ENCODE peak calls at places on chromosomes 7 and 10, in nine cellular contexts. One of them, this sample, is unnamed.
A peak's percentile ranks its signal among the peaks of the same experiment; 100 is the strongest.

GRCh38 chr7:25795824-25796235 is 356.2 kb upstream of the NFE2L3 start:
- DNase-seq in upper lobe of left lung: no peak
- DNase-seq in Peyer's patch: no peak
- DNase-seq in thoracic aorta: no peak
- DNase-seq in AG04450: no peak
- DNase-seq in CD8-positive, alpha-beta T cell: no peak
- DNase-seq in neural progenitor cell: no peak
- DNase-seq in heart right ventricle: no peak
- DNase-seq in CD4-positive, alpha-beta T cell: no peak
- DNase-seq in this sample: no peak

GRCh38 chr10:79246606-79247275 is 100.5 kb upstream of the PPIF start:
- DNase-seq in thoracic aorta: no peak
- DNase-seq in CD8-positive, alpha-beta T cell: no peak
- DNase-seq in upper lobe of left lung: peak; percentile 53
- DNase-seq in CD4-positive, alpha-beta T cell: no peak
- DNase-seq in heart right ventricle: peak; percentile 82
- DNase-seq in neural progenitor cell: no peak
- DNase-seq in Peyer's patch: peak; percentile 64
- DNase-seq in AG04450: no peak
- DNase-seq in this sample: no peak

GRCh38 chr10:33129181-33129928 is 171.3 kb upstream of the ITGB1 start:
- DNase-seq in heart right ventricle: peak; percentile 55
- DNase-seq in upper lobe of left lung: no peak
- DNase-seq in CD4-positive, alpha-beta T cell: no peak
- DNase-seq in thoracic aorta: no peak
- DNase-seq in Peyer's patch: no peak
- DNase-seq in AG04450: peak; percentile 78
- DNase-seq in CD8-positive, alpha-beta T cell: no peak
- DNase-seq in neural progenitor cell: no peak
- DNase-seq in this sample: peak; percentile 64

GRCh38 chr7:77657427-77658331 is 38.6 kb upstream of the RSBN1L start:
- DNase-seq in CD4-positive, alpha-beta T cell: no peak
- DNase-seq in heart right ventricle: no peak
- DNase-seq in AG04450: no peak
- DNase-seq in upper lobe of left lung: peak; percentile 28
- DNase-seq in Peyer's patch: peak; percentile 38
- DNase-seq in CD8-positive, alpha-beta T cell: no peak
- DNase-seq in thoracic aorta: no peak
- DNase-seq in neural progenitor cell: peak; percentile 37
- DNase-seq in this sample: peak; percentile 39

GRCh38 chr7:155921086-155921803 is 109.0 kb upstream of the SHH start:
- DNase-seq in Peyer's patch: no peak
- DNase-seq in thoracic aorta: no peak
- DNase-seq in AG04450: no peak
- DNase-seq in upper lobe of left lung: peak; percentile 19
- DNase-seq in heart right ventricle: no peak
- DNase-seq in CD4-positive, alpha-beta T cell: no peak
- DNase-seq in neural progenitor cell: no peak
- DNase-seq in CD8-positive, alpha-beta T cell: no peak
- DNase-seq in this sample: no peak

GRCh38 chr10:71316786-71317160 is 2.3 kb upstream of the SLC29A3 start:
- DNase-seq in AG04450: no peak
- DNase-seq in neural progenitor cell: peak; percentile 22
- DNase-seq in Peyer's patch: no peak
- DNase-seq in CD4-positive, alpha-beta T cell: no peak
- DNase-seq in upper lobe of left lung: no peak
- DNase-seq in heart right ventricle: no peak
- DNase-seq in CD8-positive, alpha-beta T cell: no peak
- DNase-seq in thoracic aorta: no peak
- DNase-seq in this sample: no peak

GRCh38 chr7:95901006-95901405 is 128.7 kb downstream of the DYNC1I1 start:
- DNase-seq in heart right ventricle: no peak
- DNase-seq in upper lobe of left lung: no peak
- DNase-seq in neural progenitor cell: no peak
- DNase-seq in AG04450: no peak
- DNase-seq in Peyer's patch: no peak
- DNase-seq in CD4-positive, alpha-beta T cell: no peak
- DNase-seq in CD8-positive, alpha-beta T cell: no peak
- DNase-seq in thoracic aorta: no peak
- DNase-seq in this sample: no peak

GRCh38 chr10:46052791-46053375 is 6.8 kb upstream of the MSMB start:
- DNase-seq in Peyer's patch: no peak
- DNase-seq in upper lobe of left lung: no peak
- DNase-seq in AG04450: no peak
- DNase-seq in heart right ventricle: no peak
- DNase-seq in CD8-positive, alpha-beta T cell: no peak
- DNase-seq in CD4-positive, alpha-beta T cell: no peak
- DNase-seq in thoracic aorta: no peak
- DNase-seq in neural progenitor cell: peak; percentile 9
- DNase-seq in this sample: no peak

GRCh38 chr10:10326119-10326518 is 691.6 kb upstream of the CELF2 start:
- DNase-seq in Peyer's patch: no peak
- DNase-seq in AG04450: no peak
- DNase-seq in heart right ventricle: no peak
- DNase-seq in CD4-positive, alpha-beta T cell: no peak
- DNase-seq in upper lobe of left lung: no peak
- DNase-seq in neural progenitor cell: no peak
- DNase-seq in thoracic aorta: no peak
- DNase-seq in CD8-positive, alpha-beta T cell: no peak
- DNase-seq in this sample: no peak

GRCh38 chr7:95509199-95509598 is 23.5 kb downstream of the ASB4 start:
- DNase-seq in thoracic aorta: no peak
- DNase-seq in CD4-positive, alpha-beta T cell: no peak
- DNase-seq in upper lobe of left lung: no peak
- DNase-seq in heart right ventricle: no peak
- DNase-seq in AG04450: no peak
- DNase-seq in Peyer's patch: no peak
- DNase-seq in neural progenitor cell: peak; percentile 97
- DNase-seq in CD8-positive, alpha-beta T cell: no peak
- DNase-seq in this sample: peak; percentile 7

GRCh38 chr7:118877187-118877586 is 652.7 kb downstream of the ANKRD7 start:
- DNase-seq in neural progenitor cell: no peak
- DNase-seq in Peyer's patch: no peak
- DNase-seq in CD8-positive, alpha-beta T cell: no peak
- DNase-seq in upper lobe of left lung: no peak
- DNase-seq in heart right ventricle: no peak
- DNase-seq in CD4-positive, alpha-beta T cell: no peak
- DNase-seq in AG04450: no peak
- DNase-seq in thoracic aorta: no peak
- DNase-seq in this sample: no peak

GRCh38 chr10:112716924-112717348 is 233.1 kb upstream of the TCF7L2 start:
- DNase-seq in CD8-positive, alpha-beta T cell: no peak
- DNase-seq in thoracic aorta: no peak
- DNase-seq in upper lobe of left lung: no peak
- DNase-seq in CD4-positive, alpha-beta T cell: no peak
- DNase-seq in AG04450: no peak
- DNase-seq in Peyer's patch: peak; percentile 58
- DNase-seq in neural progenitor cell: no peak
- DNase-seq in heart right ventricle: no peak
- DNase-seq in this sample: no peak

GRCh38 chr7:123244768-123245167 is 45.0 kb upstream of the SLC13A1 start:
- DNase-seq in AG04450: no peak
- DNase-seq in thoracic aorta: no peak
- DNase-seq in heart right ventricle: no peak
- DNase-seq in upper lobe of left lung: no peak
- DNase-seq in Peyer's patch: no peak
- DNase-seq in CD8-positive, alpha-beta T cell: no peak
- DNase-seq in CD4-positive, alpha-beta T cell: no peak
- DNase-seq in neural progenitor cell: no peak
- DNase-seq in this sample: no peak

GRCh38 chr7:152849128-152849527 is 89.6 kb downstream of the ACTR3B start:
- DNase-seq in neural progenitor cell: no peak
- DNase-seq in Peyer's patch: no peak
- DNase-seq in thoracic aorta: no peak
- DNase-seq in CD4-positive, alpha-beta T cell: no peak
- DNase-seq in heart right ventricle: no peak
- DNase-seq in upper lobe of left lung: no peak
- DNase-seq in AG04450: no peak
- DNase-seq in CD8-positive, alpha-beta T cell: no peak
- DNase-seq in this sample: no peak

GRCh38 chr10:124079864-124080263 is 13.5 kb downstream of the CHST15 start:
- DNase-seq in Peyer's patch: peak; percentile 60
- DNase-seq in thoracic aorta: no peak
- DNase-seq in neural progenitor cell: no peak
- DNase-seq in CD8-positive, alpha-beta T cell: no peak
- DNase-seq in AG04450: no peak
- DNase-seq in heart right ventricle: no peak
- DNase-seq in upper lobe of left lung: no peak
- DNase-seq in CD4-positive, alpha-beta T cell: no peak
- DNase-seq in this sample: no peak

GRCh38 chr10:124082555-124082954 is 10.8 kb downstream of the CHST15 start:
- DNase-seq in CD8-positive, alpha-beta T cell: no peak
- DNase-seq in neural progenitor cell: no peak
- DNase-seq in CD4-positive, alpha-beta T cell: no peak
- DNase-seq in heart right ventricle: no peak
- DNase-seq in upper lobe of left lung: no peak
- DNase-seq in AG04450: no peak
- DNase-seq in thoracic aorta: no peak
- DNase-seq in Peyer's patch: no peak
- DNase-seq in this sample: no peak

GRCh38 chr10:124083047-124083739 is 10.2 kb downstream of the CHST15 start:
- DNase-seq in CD4-positive, alpha-beta T cell: no peak
- DNase-seq in Peyer's patch: no peak
- DNase-seq in upper lobe of left lung: no peak
- DNase-seq in heart right ventricle: no peak
- DNase-seq in CD8-positive, alpha-beta T cell: no peak
- DNase-seq in thoracic aorta: no peak
- DNase-seq in neural progenitor cell: no peak
- DNase-seq in AG04450: no peak
- DNase-seq in this sample: no peak

GRCh38 chr10:124083740-124084397 is 9.5 kb downstream of the CHST15 start:
- DNase-seq in CD8-positive, alpha-beta T cell: no peak
- DNase-seq in heart right ventricle: no peak
- DNase-seq in Peyer's patch: no peak
- DNase-seq in neural progenitor cell: no peak
- DNase-seq in upper lobe of left lung: peak; percentile 38
- DNase-seq in thoracic aorta: no peak
- DNase-seq in AG04450: no peak
- DNase-seq in CD4-positive, alpha-beta T cell: no peak
- DNase-seq in this sample: no peak

GRCh38 chr10:124081547-124082140 is 11.8 kb downstream of the CHST15 start:
- DNase-seq in CD4-positive, alpha-beta T cell: no peak
- DNase-seq in upper lobe of left lung: no peak
- DNase-seq in heart right ventricle: no peak
- DNase-seq in neural progenitor cell: no peak
- DNase-seq in CD8-positive, alpha-beta T cell: no peak
- DNase-seq in thoracic aorta: no peak
- DNase-seq in Peyer's patch: no peak
- DNase-seq in AG04450: no peak
- DNase-seq in this sample: no peak
- H3K27ac ChIP-seq in CD4-positive, alpha-beta T cell: no peak overlapping the region
- H3K27ac ChIP-seq in upper lobe of left lung: no peak overlapping the region
- H3K27ac ChIP-seq in heart right ventricle: no peak overlapping the region
- H3K27ac ChIP-seq in neural progenitor cell: no peak overlapping the region
- H3K27ac ChIP-seq in CD8-positive, alpha-beta T cell: no peak overlapping the region
- H3K27ac ChIP-seq in thoracic aorta: no peak overlapping the region
- H3K27ac ChIP-seq in Peyer's patch: no peak overlapping the region
- H3K27ac ChIP-seq in AG04450: no peak overlapping the region
- H3K27ac ChIP-seq in this sample: no peak overlapping the region

GRCh38 chr7:132248841-132249590 is 327.3 kb downstream of the PLXNA4 start:
- DNase-seq in CD8-positive, alpha-beta T cell: no peak
- DNase-seq in thoracic aorta: no peak
- DNase-seq in neural progenitor cell: no peak
- DNase-seq in Peyer's patch: no peak
- DNase-seq in heart right ventricle: no peak
- DNase-seq in AG04450: no peak
- DNase-seq in CD4-positive, alpha-beta T cell: no peak
- DNase-seq in upper lobe of left lung: no peak
- DNase-seq in this sample: no peak

GRCh38 chr7:132251327-132251659 is 325.0 kb downstream of the PLXNA4 start:
- DNase-seq in AG04450: no peak
- DNase-seq in thoracic aorta: peak; percentile 51
- DNase-seq in heart right ventricle: peak; percentile 63
- DNase-seq in upper lobe of left lung: peak; percentile 93
- DNase-seq in CD4-positive, alpha-beta T cell: no peak
- DNase-seq in CD8-positive, alpha-beta T cell: no peak
- DNase-seq in neural progenitor cell: peak; percentile 60
- DNase-seq in Peyer's patch: peak; percentile 76
- DNase-seq in this sample: peak; percentile 4

GRCh38 chr7:132247995-132248618 is 328.2 kb downstream of the PLXNA4 start:
- DNase-seq in CD8-positive, alpha-beta T cell: no peak
- DNase-seq in heart right ventricle: no peak
- DNase-seq in upper lobe of left lung: no peak
- DNase-seq in Peyer's patch: no peak
- DNase-seq in neural progenitor cell: no peak
- DNase-seq in CD4-positive, alpha-beta T cell: no peak
- DNase-seq in AG04450: no peak
- DNase-seq in thoracic aorta: no peak
- DNase-seq in this sample: no peak

GRCh38 chr7:132250480-132251326 is 325.6 kb downstream of the PLXNA4 start:
- DNase-seq in Peyer's patch: no peak
- DNase-seq in upper lobe of left lung: no peak
- DNase-seq in CD4-positive, alpha-beta T cell: no peak
- DNase-seq in neural progenitor cell: peak; percentile 29
- DNase-seq in CD8-positive, alpha-beta T cell: no peak
- DNase-seq in AG04450: no peak
- DNase-seq in thoracic aorta: no peak
- DNase-seq in heart right ventricle: no peak
- DNase-seq in this sample: no peak

GRCh38 chr7:132249591-132249971 is 326.7 kb downstream of the PLXNA4 start:
- DNase-seq in thoracic aorta: no peak
- DNase-seq in upper lobe of left lung: peak; percentile 55
- DNase-seq in AG04450: no peak
- DNase-seq in CD8-positive, alpha-beta T cell: no peak
- DNase-seq in CD4-positive, alpha-beta T cell: no peak
- DNase-seq in Peyer's patch: no peak
- DNase-seq in heart right ventricle: no peak
- DNase-seq in neural progenitor cell: peak; percentile 69
- DNase-seq in this sample: peak; percentile 21
- TF ChIP-seq CTCF in thoracic aorta: no peak
- TF ChIP-seq CTCF in upper lobe of left lung: no peak
- TF ChIP-seq CTCF in AG04450: no peak
- TF ChIP-seq CTCF in CD8-positive, alpha-beta T cell: no peak
- TF ChIP-seq CTCF in CD4-positive, alpha-beta T cell: no peak
- TF ChIP-seq CTCF in Peyer's patch: peak; percentile 34
- TF ChIP-seq CTCF in heart right ventricle: no peak
- TF ChIP-seq CTCF in neural progenitor cell: peak; percentile 64
- TF ChIP-seq CTCF in this sample: no peak

GRCh38 chr7:21443149-21443841 is 15.4 kb downstream of the SP4 start:
- DNase-seq in Peyer's patch: no peak
- DNase-seq in heart right ventricle: no peak
- DNase-seq in upper lobe of left lung: no peak
- DNase-seq in CD8-positive, alpha-beta T cell: no peak
- DNase-seq in AG04450: no peak
- DNase-seq in neural progenitor cell: no peak
- DNase-seq in thoracic aorta: no peak
- DNase-seq in CD4-positive, alpha-beta T cell: no peak
- DNase-seq in this sample: no peak
- H3K27ac ChIP-seq in Peyer's patch: no peak overlapping the region
- H3K27ac ChIP-seq in heart right ventricle: no peak overlapping the region
- H3K27ac ChIP-seq in upper lobe of left lung: no peak overlapping the region
- H3K27ac ChIP-seq in CD8-positive, alpha-beta T cell: no peak overlapping the region
- H3K27ac ChIP-seq in AG04450: no peak overlapping the region
- H3K27ac ChIP-seq in neural progenitor cell: no peak overlapping the region
- H3K27ac ChIP-seq in thoracic aorta: no peak overlapping the region
- H3K27ac ChIP-seq in CD4-positive, alpha-beta T cell: no peak overlapping the region
- H3K27ac ChIP-seq in this sample: no peak overlapping the region

DNA sequence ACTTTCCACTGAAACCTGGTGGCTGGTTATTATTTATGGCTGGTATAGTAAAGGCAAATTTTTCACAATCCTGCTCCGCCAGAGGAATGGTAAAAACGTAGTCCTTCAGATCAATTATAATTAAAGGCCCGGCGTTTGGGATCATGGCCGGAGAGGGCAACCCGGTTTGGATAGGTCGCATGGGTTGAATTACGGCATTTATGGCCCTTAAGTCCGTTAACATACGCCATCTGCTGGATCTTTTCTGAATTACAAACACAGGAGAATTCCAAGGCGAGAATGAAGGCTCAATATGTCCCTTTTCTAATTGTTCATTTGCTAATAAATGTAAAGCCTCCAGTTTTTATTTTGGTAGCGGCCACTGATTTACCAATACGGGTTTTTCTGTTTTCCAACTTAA is 11.3 kb upstream of the TAS2R3 start:
- DNase-seq in CD8-positive, alpha-beta T cell: no peak
- DNase-seq in heart right ventricle: no peak
- DNase-seq in upper lobe of left lung: no peak
- DNase-seq in thoracic aorta: no peak
- DNase-seq in Peyer's patch: no peak
- DNase-seq in AG04450: no peak
- DNase-seq in neural progenitor cell: no peak
- DNase-seq in CD4-positive, alpha-beta T cell: no peak
- DNase-seq in this sample: no peak
- TF ChIP-seq CTCF in CD8-positive, alpha-beta T cell: peak; percentile 37
- TF ChIP-seq CTCF in heart right ventricle: no peak
- TF ChIP-seq CTCF in upper lobe of left lung: no peak
- TF ChIP-seq CTCF in thoracic aorta: no peak
- TF ChIP-seq CTCF in Peyer's patch: no peak
- TF ChIP-seq CTCF in AG04450: peak; percentile 21
- TF ChIP-seq CTCF in neural progenitor cell: peak; percentile 48
- TF ChIP-seq CTCF in CD4-positive, alpha-beta T cell: no peak
- TF ChIP-seq CTCF in this sample: peak; percentile 38